ENCODE peak calls at places on chromosomes 7 and 10, in four cellular contexts. N is GM12878, S is H1, I is GM12891. T is an unnamed sample.

GRCh38 chr10:50614444-50615137 is 9.2 kb downstream of the SGMS1 start:
- DNase-seq in N (no peak), S (peak), I (no peak), T (no peak)

GRCh38 chr10:6314620-6315205 is 112.0 kb downstream of the PFKFB3 start:
- DNase-seq in N (no peak), S (no peak), I (no peak), T (no peak)

GRCh38 chr10:75397571-75397921 is 4.0 kb downstream of the ZNF503 start:
- DNase-seq in N (no peak), S (no peak), I (no peak), T (no peak)

GRCh38 chr7:26376208-26376917 is 84.7 kb downstream of the SNX10 start:
- DNase-seq in N (no peak), S (peak), I (peak), T (peak)

GRCh38 chr7:116968626-116969025 is 15.3 kb downstream of the ST7 start:
- DNase-seq in N (no peak), S (no peak), I (no peak), T (no peak)

GRCh38 chr7:149462101-149462520 is 1.2 kb upstream of the ZNF777 start:
- DNase-seq in N (no peak), S (no peak), I (no peak), T (no peak)

GRCh38 chr10:120727001-120727400 is 124.2 kb upstream of the WDR11 start:
- DNase-seq in N (no peak), S (no peak), I (no peak), T (no peak)

GRCh38 chr10:67760272-67760671 is 64.3 kb upstream of the CTNNA3 start:
- DNase-seq in N (no peak), S (no peak), I (no peak), T (no peak)

GRCh38 chr7:3461923-3462322 is 160.9 kb downstream of the SDK1 start:
- DNase-seq in N (no peak), S (no peak), I (no peak), T (no peak)

GRCh38 chr7:108324053-108325038 is 131.9 kb downstream of the NRCAM start:
- DNase-seq in N (no peak), S (no peak), I (no peak), T (no peak)

GRCh38 chr10:123150986-123151738 is 3.0 kb upstream of the BUB3 start:
- DNase-seq in N (no peak), S (peak), I (no peak), T (no peak)
- TF ChIP-seq TAF1 in N (no peak), S (peak), I (no peak), T (no peak)

GRCh38 chr7:151062399-151063211 is 3.2 kb downstream of the SLC4A2 start:
- DNase-seq in N (no peak), S (peak), I (no peak), T (no peak)

GRCh38 chr7:151060113-151060415 is 675 bp downstream of the SLC4A2 start:
- DNase-seq in N (no peak), S (no peak), I (no peak), T (no peak)

GRCh38 chr7:151062111-151062398 is 2.7 kb downstream of the SLC4A2 start:
- DNase-seq in N (no peak), S (no peak), I (no peak), T (no peak)

GRCh38 chr7:151060416-151061234 is 1.2 kb downstream of the SLC4A2 start:
- DNase-seq in N (no peak), S (no peak), I (no peak), T (no peak)

GRCh38 chr7:151061241-151062110 is 2.1 kb downstream of the SLC4A2 start:
- DNase-seq in N (no peak), S (peak), I (no peak), T (no peak)
- TF ChIP-seq POLR2A in N (no peak), S (no peak), I (no peak), T (no peak)

DNA sequence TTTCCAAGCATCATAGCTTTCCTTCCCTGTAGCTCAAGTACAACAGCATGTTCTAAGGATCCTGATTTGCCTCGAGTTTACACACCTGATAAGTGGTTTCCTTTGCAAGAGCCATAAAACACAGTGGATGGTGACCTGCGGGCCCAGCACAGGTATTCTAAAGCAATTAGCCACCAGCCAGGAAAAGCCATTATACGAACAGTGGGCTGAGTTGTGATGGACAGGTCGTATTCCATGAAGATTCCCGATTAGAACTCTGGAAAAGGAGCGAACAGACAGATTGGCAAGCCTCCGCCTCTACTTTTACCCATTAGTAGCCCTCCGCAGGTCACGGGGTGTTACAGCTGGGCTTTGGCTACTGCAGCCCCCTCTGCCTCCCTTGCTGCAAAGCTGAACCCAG is 214.2 kb downstream of the CCSER2 start:
- DNase-seq in N (no peak), S (no peak), I (no peak), T (no peak)
- TF ChIP-seq TAF1 in N (no peak), S (no peak), I (no peak), T (no peak)

GRCh38 chr7:92798517-92799249 is 37.7 kb downstream of the CDK6 start:
- DNase-seq in N (no peak), S (no peak), I (no peak), T (no peak)
- TF ChIP-seq POLR2A in N (no peak), S (no peak), I (no peak), T (no peak)

GRCh38 chr7:138008588-138009349 is 6.9 kb upstream of the CREB3L2 start:
- DNase-seq in N (no peak), S (peak), I (no peak), T (no peak)
- TF ChIP-seq TAF1 in N (no peak), S (no peak), I (no peak), T (no peak)

GRCh38 chr10:102114861-102115618 is 5.1 kb downstream of the LDB1 start:
- DNase-seq in N (no peak), S (peak), I (peak), T (peak)
- TF ChIP-seq POLR2A in N (peak), S (peak), I (peak), T (peak)

DNA sequence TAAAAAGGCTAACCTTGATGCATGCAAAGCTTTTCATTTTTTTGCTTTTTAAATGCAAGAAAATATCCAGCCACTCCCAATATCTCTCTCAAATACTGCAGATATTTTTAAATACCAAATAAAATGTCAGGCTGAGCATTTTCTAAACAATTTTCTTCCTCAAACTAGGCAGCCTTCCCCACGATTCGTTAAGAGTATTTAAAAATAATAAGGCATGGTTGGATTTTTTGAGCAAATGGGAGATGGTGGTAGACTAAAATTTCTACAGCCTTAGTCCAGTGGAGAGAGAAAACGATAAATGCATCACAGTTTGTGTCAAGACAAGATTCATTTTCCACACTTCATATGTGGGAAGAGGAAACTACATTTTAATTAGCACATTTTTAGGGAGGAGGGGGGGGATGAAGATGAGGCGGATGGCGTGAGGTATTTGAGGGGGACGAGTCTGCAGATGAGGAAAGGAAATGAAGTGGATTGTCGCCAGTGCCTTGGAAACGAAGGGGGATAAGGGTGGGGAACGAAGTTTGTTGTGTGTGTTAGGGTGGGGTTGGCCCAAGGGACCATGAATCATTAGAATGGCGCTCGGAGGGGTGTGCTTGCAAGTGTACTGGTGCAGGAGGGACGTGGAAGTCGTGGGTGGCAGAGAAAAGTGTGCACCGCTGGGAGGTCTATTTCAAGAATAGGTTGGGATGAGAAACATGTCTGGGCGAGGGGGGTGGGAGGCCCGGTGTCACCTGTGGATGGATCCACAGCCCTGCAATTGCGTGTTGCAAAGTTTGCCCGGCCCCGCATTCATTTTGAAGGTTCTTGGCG is 1.2 kb upstream of the ADD3 start:
- DNase-seq in N (no peak), S (no peak), I (no peak), T (no peak)
- TF ChIP-seq TAF1 in N (no peak), S (no peak), I (no peak), T (no peak)

DNA sequence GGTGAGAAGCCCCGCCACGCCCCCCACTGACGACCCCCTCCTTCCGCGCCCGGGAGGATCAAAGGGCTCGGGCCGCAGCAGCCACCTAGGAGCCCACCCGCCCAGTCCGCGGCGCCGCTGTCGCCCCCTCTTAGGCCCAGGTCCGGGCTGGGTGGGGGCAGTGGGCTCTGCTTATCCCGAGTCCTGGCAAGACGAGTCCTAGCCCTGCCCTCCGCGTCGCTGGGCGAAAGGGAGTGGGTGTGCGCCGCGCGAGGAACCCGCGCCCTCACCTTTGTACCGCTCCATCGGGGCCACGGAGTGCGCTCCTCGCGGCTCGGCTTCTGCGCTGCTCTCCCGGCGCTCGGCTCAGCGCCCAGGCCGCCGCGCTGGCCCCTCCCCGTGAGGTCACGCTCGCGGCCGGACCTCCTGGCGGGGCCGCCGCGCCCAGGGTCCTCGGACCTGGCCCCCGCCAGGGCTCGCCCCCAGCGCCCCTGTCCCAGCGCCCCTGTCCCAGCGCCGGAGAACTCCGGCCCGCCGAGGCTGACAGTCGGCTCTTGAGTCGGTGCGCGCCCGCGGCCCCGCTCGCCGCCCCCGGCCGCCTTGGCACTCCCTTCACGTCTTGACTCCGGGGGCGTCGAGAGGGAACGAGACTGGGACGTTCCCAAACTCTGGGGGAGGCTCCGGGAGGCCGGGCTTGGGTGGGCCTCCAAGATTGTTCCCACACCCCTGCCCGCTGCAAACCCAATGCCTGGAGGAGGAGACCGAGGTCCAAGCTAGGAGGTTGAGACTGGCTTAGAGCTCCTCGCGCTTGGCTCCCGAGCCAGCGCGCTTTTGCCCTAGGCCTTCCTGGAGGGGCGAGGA is at the start of gene AFAP1L2:
- DNase-seq in N (no peak), S (peak), I (peak), T (no peak)
- TF ChIP-seq POLR2A in N (no peak), S (no peak), I (no peak), T (no peak)

T was measured in GM12892.